ENCODE peak calls at places on chromosomes 7 and 10, in seven cellular contexts. O is neural progenitor cell, G is hepatocyte, T is HCT116, X is GM23248, A is PC-3, Q is MM.1S. K is an unnamed sample.

GRCh38 chr7:108030536-108030935 is 27.6 kb upstream of the LAMB1 start:
- DNase-seq in O (no peak), G (no peak), T (no peak), X (peak), A (no peak), Q (no peak), K (no peak)

GRCh38 chr10:24054421-24054820 is 154.5 kb upstream of the KIAA1217 start:
- DNase-seq in O (no peak), G (no peak), T (no peak), X (no peak), A (peak), Q (no peak), K (no peak)

GRCh38 chr10:86440874-86441838 is 74.6 kb upstream of the GRID1 start:
- DNase-seq in O (no peak), G (peak), T (no peak), X (peak), A (peak), Q (no peak), K (no peak)

GRCh38 chr7:124635416-124635815 is 130.2 kb downstream of the GPR37 start:
- DNase-seq in O (no peak), G (no peak), T (no peak), X (no peak), A (no peak), Q (no peak), K (peak)

GRCh38 chr7:68176974-68177373 is 1180.3 kb downstream of the TYW1 start:
- DNase-seq in O (peak), G (peak), T (peak), X (peak), A (peak), Q (peak), K (peak)

GRCh38 chr7:156668130-156668741 is 27.7 kb downstream of the RNF32 start:
- DNase-seq in O (no peak), G (peak), T (no peak), X (peak), A (peak), Q (no peak), K (no peak)

GRCh38 chr10:91162050-91162494 is 58.4 kb upstream of the PCGF5 start:
- DNase-seq in O (no peak), G (peak), T (no peak), X (peak), A (peak), Q (no peak), K (no peak)

GRCh38 chr7:134943785-134944400 is 42.4 kb upstream of the AGBL3 start:
- DNase-seq in O (peak), G (peak), T (peak), X (peak), A (peak), Q (peak), K (no peak)

GRCh38 chr10:47286116-47286505 is 13.9 kb upstream of the GDF10 start:
- DNase-seq in O (no peak), G (no peak), T (no peak), X (no peak), A (no peak), Q (no peak), K (no peak)

GRCh38 chr10:29920408-29921070 is 138.8 kb downstream of the JCAD start:
- DNase-seq in O (no peak), G (no peak), T (no peak), X (peak), A (no peak), Q (no peak), K (no peak)

GRCh38 chr10:99460070-99460469 is 29.6 kb upstream of the GOT1 start:
- DNase-seq in O (no peak), G (no peak), T (no peak), X (no peak), A (no peak), Q (no peak), K (no peak)

GRCh38 chr7:36315309-36315948 is 74.2 kb upstream of the ANLN start:
- DNase-seq in O (no peak), G (no peak), T (no peak), X (peak), A (no peak), Q (no peak), K (peak)

GRCh38 chr10:120738658-120739057 is 112.5 kb upstream of the WDR11 start:
- DNase-seq in O (no peak), G (no peak), T (no peak), X (no peak), A (no peak), Q (no peak), K (no peak)

GRCh38 chr7:152462995-152463713 is 27.4 kb upstream of the KMT2C start:
- DNase-seq in O (peak), G (peak), T (no peak), X (peak), A (peak), Q (no peak), K (peak)

GRCh38 chr7:152467225-152467624 is 31.4 kb upstream of the KMT2C start:
- DNase-seq in O (no peak), G (no peak), T (no peak), X (no peak), A (no peak), Q (no peak), K (no peak)

GRCh38 chr7:152465118-152465387 is 29.2 kb upstream of the KMT2C start:
- DNase-seq in O (no peak), G (no peak), T (no peak), X (no peak), A (no peak), Q (no peak), K (no peak)

GRCh38 chr7:152464312-152465117 is 28.7 kb upstream of the KMT2C start:
- DNase-seq in O (peak), G (peak), T (peak), X (peak), A (peak), Q (peak), K (peak)

GRCh38 chr7:152463714-152464311 is 28.0 kb upstream of the KMT2C start:
- DNase-seq in O (peak), G (peak), T (peak), X (peak), A (peak), Q (peak), K (peak)
- TF ChIP-seq EZH2 in O (no peak), G (no peak), T (no peak), X (no peak), A (no peak), Q (no peak), K (no peak)

DNA sequence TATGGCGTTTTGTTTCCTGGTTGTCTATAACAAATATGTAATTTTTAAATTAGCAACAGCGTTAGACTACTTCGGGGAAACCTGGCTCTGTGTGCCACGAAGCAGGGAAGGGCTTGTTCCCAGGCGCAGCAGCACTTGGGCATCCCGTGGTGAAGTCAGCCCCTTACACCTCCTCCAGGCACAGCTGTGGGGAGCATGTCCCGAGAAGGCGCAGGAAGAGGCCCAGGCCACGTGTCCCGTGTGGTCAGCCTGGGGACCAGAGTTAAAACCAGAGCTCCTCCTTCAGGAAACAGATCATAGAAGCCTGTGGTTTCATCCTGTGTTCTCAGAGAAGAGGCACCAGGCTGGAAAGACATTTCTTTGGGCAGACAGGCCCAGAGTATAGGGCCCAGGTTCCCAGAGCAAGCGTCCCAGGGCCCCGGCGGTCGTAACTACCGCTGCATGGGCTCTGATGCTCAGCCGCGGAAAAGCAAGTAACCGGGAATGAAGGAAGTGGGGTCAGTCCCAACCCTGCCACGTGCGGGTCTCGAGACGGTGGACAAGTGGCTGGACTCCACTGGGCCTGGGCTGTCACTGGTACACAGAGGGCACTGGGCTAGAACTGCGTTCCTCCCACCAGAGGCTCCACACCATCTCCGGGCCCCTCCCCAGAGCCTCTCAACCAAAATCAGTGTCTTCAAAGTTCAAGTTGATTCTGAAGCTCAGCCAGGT is 7.1 kb downstream of the NUDT1 start:
- DNase-seq in O (no peak), G (peak), T (no peak), X (peak), A (peak), Q (peak), K (peak)
- TF ChIP-seq EZH2phosphoT487 in O (no peak), G (no peak), T (no peak), X (no peak), A (no peak), Q (no peak), K (no peak)

DNA sequence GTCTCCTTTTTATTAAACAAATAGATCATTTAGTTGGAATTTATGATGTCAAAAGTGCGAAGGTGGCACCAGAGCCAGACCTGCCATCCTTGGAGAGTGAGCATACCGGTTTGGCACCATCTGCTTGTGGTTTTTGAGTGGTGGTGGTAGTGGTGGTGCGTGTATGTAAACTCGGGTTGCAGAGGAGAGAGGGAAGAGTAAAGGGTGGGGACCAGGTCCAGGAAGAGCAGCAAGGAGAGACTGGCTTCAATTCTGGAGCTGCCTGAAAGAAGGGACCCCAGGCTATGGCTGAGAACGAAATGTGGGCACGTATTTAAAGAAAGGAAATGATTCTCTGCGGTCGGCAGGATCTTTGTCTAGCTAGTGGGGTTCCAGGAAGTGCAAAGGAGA is 547 bp upstream of the GOLGA7B start:
- DNase-seq in O (no peak), G (no peak), T (no peak), X (no peak), A (peak), Q (no peak), K (peak)
- TF ChIP-seq EZH2 in O (peak), G (no peak), T (no peak), X (no peak), A (no peak), Q (no peak), K (no peak)

GRCh38 chr10:125011926-125012705 is 70.2 kb downstream of the ZRANB1 start:
- DNase-seq in O (no peak), G (no peak), T (no peak), X (peak), A (no peak), Q (no peak), K (no peak)
- TF ChIP-seq EZH2phosphoT487 in O (no peak), G (no peak), T (no peak), X (no peak), A (no peak), Q (no peak), K (no peak)

DNA sequence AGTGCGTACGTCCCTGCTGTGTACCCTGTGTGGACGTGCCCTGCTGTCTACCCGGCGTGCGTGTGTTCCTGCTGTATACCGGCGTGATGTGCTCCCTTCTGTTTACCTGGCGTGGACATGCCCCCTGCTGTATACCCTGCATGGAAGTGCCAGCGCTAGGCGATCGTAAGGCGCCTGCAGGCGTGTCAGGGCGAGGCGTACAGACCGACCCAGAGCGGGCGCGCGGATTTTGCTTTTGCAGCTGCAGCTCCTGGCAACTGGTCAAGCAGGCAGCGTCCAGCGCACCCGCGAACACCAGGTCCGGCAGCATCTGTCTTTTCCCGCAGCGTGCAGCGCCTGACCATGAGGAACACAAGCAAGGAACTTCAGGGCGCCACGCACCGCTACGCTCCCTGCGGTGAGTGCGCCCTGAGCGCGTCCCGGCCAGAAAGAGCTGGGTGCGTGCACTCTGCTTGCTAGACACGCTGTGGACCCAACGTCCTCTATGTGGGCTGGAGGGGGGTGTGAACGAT is 680 bp downstream of the C7orf57 start:
- DNase-seq in O (peak), G (peak), T (no peak), X (peak), A (peak), Q (no peak), K (peak)
- TF ChIP-seq EZH2 in O (peak), G (no peak), T (no peak), X (no peak), A (no peak), Q (no peak), K (no peak)

GRCh38 chr7:98105942-98106544 is 619 bp upstream of the LMTK2 start:
- DNase-seq in O (peak), G (peak), T (no peak), X (no peak), A (peak), Q (no peak), K (no peak)
- TF ChIP-seq EZH2phosphoT487 in O (no peak), G (no peak), T (no peak), X (no peak), A (no peak), Q (no peak), K (no peak)

DNA sequence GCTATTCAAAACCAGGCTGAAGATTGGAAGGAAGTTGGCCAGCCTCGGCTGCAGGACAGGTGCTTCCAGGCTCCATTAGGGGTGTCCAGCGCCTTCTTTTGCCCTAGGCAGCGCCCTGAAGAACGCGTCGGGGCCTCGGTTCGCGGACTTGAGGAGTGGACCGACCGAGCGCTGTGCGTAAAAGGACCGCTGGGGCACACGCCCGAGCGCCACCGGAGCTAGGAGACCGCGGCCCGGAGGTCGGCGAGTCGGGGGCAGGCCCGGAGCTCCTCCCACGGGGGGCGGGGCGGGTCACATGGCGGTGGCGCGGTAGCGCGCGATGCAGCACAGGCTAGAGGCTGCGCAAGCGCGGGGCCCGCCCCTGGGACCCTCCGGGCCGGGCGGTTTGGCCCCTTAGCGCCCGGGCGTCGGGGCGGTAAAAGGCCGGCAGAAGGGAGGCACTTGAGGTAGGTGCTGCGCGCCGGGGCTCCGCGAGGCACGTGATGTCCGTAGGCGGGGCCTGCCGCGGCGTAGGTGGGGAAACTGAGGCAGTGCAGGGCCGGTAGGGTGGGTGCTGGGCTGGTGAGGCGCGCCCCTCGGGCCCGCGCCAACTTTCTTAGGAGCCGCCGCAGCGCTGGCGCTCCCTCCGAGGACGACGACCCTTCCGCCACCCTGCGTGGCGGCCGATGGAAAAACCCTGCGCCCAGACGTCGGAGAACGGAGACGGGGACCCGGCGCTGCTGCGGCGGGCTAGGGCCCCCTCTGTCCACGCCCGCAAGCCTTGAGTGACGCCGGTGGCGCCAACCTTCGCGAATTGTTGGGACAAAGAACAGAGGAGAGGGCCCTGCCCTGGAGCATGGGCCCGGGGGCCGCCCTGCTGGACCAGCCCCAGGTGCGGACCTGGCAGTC is at the start of gene PRXL2A:
- DNase-seq in O (peak), G (peak), T (no peak), X (peak), A (no peak), Q (peak), K (peak)
- TF ChIP-seq EZH2 in O (no peak), G (no peak), T (no peak), X (peak), A (no peak), Q (no peak), K (no peak)

GRCh38 chr10:70354566-70355233 is 27.7 kb downstream of the LRRC20 start:
- DNase-seq in O (peak), G (no peak), T (no peak), X (no peak), A (no peak), Q (no peak), K (no peak)

GRCh38 chr10:70350501-70350900 is 31.9 kb downstream of the LRRC20 start:
- DNase-seq in O (no peak), G (no peak), T (no peak), X (no peak), A (no peak), Q (no peak), K (no peak)

GRCh38 chr10:70355234-70356021 is 27.0 kb downstream of the LRRC20 start:
- DNase-seq in O (peak), G (no peak), T (no peak), X (no peak), A (no peak), Q (no peak), K (no peak)

GRCh38 chr10:70354100-70354499 is 28.3 kb downstream of the LRRC20 start:
- DNase-seq in O (no peak), G (no peak), T (no peak), X (no peak), A (no peak), Q (no peak), K (no peak)

GRCh38 chr10:70352401-70353097 is 29.9 kb downstream of the LRRC20 start:
- DNase-seq in O (no peak), G (peak), T (no peak), X (no peak), A (no peak), Q (no peak), K (no peak)
- TF ChIP-seq EZH2phosphoT487 in O (no peak), G (no peak), T (no peak), X (no peak), A (no peak), Q (no peak), K (no peak)

DNA sequence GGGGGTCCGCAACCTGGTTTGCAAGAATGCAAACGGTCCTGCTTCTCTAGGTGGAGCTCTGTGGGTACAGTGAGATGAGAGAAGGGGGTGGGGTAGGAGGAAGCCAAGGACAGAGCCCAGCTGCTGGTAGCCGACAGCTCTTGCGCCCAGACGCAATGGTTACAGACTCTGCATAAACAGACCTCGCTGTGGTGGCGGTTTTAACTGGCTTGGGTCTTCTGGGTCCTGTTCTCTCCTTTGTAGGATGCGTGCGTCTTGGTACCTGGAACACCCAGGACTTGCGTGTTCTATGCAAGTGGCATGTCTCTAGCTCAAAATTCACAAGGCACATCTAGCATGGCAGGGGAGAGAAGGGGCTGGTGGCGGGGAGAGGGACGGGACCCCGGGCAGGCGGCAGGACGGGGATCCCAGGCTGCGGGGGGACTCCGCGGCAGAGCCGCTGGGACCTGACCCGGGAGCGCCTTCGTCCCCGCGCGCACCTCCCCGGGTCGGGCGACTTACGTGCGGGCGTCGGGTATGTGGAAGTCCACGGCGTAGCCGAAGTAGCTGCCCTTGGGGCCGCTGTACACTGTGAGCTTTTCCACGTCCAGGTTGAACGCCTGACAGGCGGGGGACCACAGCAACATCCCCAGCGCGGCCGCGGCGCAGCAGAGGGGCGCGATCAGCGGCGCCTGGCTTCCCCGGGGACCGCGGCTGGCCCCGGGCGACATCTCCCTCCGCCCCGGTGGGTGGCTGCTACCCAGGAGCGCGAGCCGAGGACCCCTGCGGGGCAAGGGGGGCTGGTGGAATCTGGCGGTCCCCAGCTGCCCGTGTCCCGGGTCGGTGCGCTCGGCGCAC is 442 bp downstream of the ITGA8 start:
- DNase-seq in O (peak), G (peak), T (no peak), X (peak), A (no peak), Q (peak), K (peak)
- TF ChIP-seq EZH2 in O (peak), G (peak), T (no peak), X (peak), A (no peak), Q (no peak), K (peak)